ENCODE peak calls at places on chromosomes 4 and X, in seven cellular contexts. B is H1, H is IMR-90, Q is H9, J is mesenchymal stem cell, G is neuronal stem cell, W is mesendoderm. A is an unnamed sample.

GRCh38 chr4:56040842-56041241 is 92.1 kb downstream of the CEP135 start:
- DNase-seq in G (no peak), B (no peak), J (no peak), H (no peak), Q (no peak), W (no peak), A (no peak)

GRCh38 chrX:24023972-24024664 is 2.9 kb downstream of the KLHL15 start:
- DNase-seq in G (no peak), W (no peak), Q (no peak), J (peak; percentile 37), B (no peak), H (peak; percentile 23), A (no peak)

GRCh38 chr4:145540235-145540634 is 58.6 kb downstream of the SMAD1 start:
- DNase-seq in B (no peak), H (peak; percentile 51), W (no peak), Q (no peak), J (no peak), G (no peak), A (no peak)

GRCh38 chr4:153787156-153787555 is 1.7 kb downstream of the SFRP2 start:
- DNase-seq in W (no peak), Q (no peak), J (no peak), G (no peak), B (no peak), H (no peak), A (no peak)

GRCh38 chr4:149980941-149981340 is 97.3 kb upstream of the DCLK2 start:
- DNase-seq in Q (no peak), G (peak; percentile 44), J (peak; percentile 73), H (peak; percentile 65), W (peak; percentile 54), B (peak; percentile 13), A (peak; percentile 26)

GRCh38 chr4:69497081-69497480 is 1.4 kb upstream of the UGT2B4 start:
- DNase-seq in H (no peak), Q (no peak), G (no peak), J (peak; percentile 48), B (no peak), W (peak; percentile 27), A (no peak)

GRCh38 chr4:173014113-173014558 is 154.5 kb upstream of the GALNT7 start:
- DNase-seq in Q (peak; percentile 86), B (peak; percentile 47), H (peak; percentile 85), G (peak; percentile 54), J (peak; percentile 74), W (peak; percentile 93), A (no peak)

GRCh38 chr4:122776916-122777315 is 44.4 kb downstream of the BBS12 start:
- DNase-seq in W (no peak), Q (no peak), J (no peak), B (no peak), G (no peak), H (no peak), A (no peak)

GRCh38 chr4:186029731-186030421 is 39.1 kb upstream of the TLR3 start:
- DNase-seq in G (peak; percentile 80), J (peak; percentile 45), W (peak; percentile 34), H (peak; percentile 5), B (no peak), Q (no peak), A (no peak)

GRCh38 chrX:141652315-141652714 is 46.2 kb downstream of the SPANXD start:
- DNase-seq in H (no peak), W (no peak), J (no peak), G (no peak), Q (no peak), B (no peak), A (no peak)

GRCh38 chr4:101994247-101994775 is 203.8 kb downstream of the BANK1 start:
- DNase-seq in G (no peak), J (no peak), W (no peak), Q (no peak), B (no peak), H (no peak), A (no peak)

GRCh38 chr4:171981185-171981584 is 168.0 kb downstream of the GALNTL6 start:
- DNase-seq in G (no peak), J (no peak), Q (no peak), W (no peak), B (no peak), H (no peak), A (peak; percentile 78)

GRCh38 chrX:39556056-39556455 is 541.7 kb downstream of the BCOR start:
- DNase-seq in W (peak; percentile 22), B (no peak), J (no peak), H (no peak), Q (peak; percentile 36), G (no peak), A (no peak)

GRCh38 chrX:39563189-39563588 is 534.6 kb downstream of the BCOR start:
- DNase-seq in G (no peak), B (no peak), W (no peak), Q (no peak), H (no peak), J (no peak), A (peak; percentile 74)

GRCh38 chrX:39559229-39559628 is 538.5 kb downstream of the BCOR start:
- DNase-seq in J (no peak), G (no peak), Q (no peak), B (no peak), W (no peak), H (peak; percentile 4), A (no peak)

GRCh38 chrX:39564751-39565150 is 533.0 kb downstream of the BCOR start:
- DNase-seq in Q (no peak), J (no peak), B (no peak), H (no peak), G (no peak), W (peak; percentile 26), A (peak; percentile 46)

DNA sequence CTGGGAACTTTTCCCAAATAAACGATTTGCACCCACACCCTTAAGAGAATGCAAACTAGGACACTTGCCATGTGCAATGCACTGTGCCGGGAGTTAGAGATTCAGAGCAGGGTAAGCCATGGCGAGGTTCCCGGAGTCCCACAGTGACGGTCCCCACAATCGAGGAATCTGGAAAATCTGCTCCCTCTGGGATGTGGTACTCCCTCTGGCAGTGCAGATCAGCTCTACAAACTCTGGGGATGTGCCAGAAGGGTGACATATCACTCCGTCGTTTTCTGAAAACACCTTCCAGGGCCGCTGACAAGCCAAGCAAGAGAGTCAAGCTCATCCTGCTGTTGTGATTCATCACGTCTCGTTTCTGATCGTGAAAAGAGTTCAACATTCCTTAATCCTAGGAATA is 537.5 kb downstream of the BCOR start:
- DNase-seq in B (no peak), J (no peak), G (no peak), Q (no peak), W (no peak), H (no peak), A (no peak)
- H2AK5ac ChIP-seq in B (no peak overlapping the region), J (no peak overlapping the region), G (no peak overlapping the region), Q (no peak overlapping the region), W (no peak overlapping the region), H (no peak overlapping the region), A (no peak overlapping the region)

GRCh38 chrX:124275167-124275894 is 57.1 kb upstream of the TEX13D start:
- DNase-seq in W (no peak), H (no peak), B (no peak), Q (no peak), G (no peak), J (no peak), A (no peak)
- H2AK5ac ChIP-seq in W (no peak overlapping the region), H (no peak overlapping the region), B (no peak overlapping the region), Q (no peak overlapping the region), G (no peak overlapping the region), J (no peak overlapping the region), A (no peak overlapping the region)

GRCh38 chrX:53544936-53545335 is 110.8 kb upstream of the HSD17B10 start:
- DNase-seq in Q (no peak), B (no peak), J (no peak), G (no peak), H (no peak), W (peak; percentile 14), A (no peak)
- H2AK5ac ChIP-seq in Q (no peak overlapping the region), B (no peak overlapping the region), J (no peak overlapping the region), G (no peak overlapping the region), H (no peak overlapping the region), W (no peak overlapping the region), A (no peak overlapping the region)

GRCh38 chr4:129804458-129804981 is 708.6 kb downstream of the C4orf33 start:
- DNase-seq in G (no peak), W (peak; percentile 23), J (no peak), B (no peak), H (no peak), Q (no peak), A (no peak)

GRCh38 chr4:129806986-129807385 is 711.0 kb downstream of the C4orf33 start:
- DNase-seq in J (no peak), Q (no peak), B (no peak), W (no peak), H (no peak), G (no peak), A (peak; percentile 4)

DNA sequence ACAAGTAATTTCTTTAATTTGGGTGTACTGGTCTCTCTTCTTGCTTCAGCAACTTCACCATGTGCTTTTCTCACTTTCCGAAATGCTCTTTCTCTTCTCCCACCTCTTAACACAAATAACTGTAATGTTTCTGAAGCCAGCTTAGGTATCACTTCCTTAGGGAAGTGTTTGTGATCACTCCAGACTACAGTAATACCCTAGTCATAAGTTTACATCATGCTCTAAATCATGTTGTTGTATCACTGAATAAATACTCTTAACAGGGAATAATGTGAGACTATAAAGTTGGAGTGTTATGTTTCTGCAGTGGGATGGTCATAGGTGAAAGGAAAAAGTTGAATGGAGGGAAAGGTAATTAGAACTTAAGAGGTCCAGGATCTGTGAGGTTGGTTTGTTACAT is 712.3 kb downstream of the C4orf33 start:
- DNase-seq in W (no peak), J (no peak), G (no peak), H (no peak), B (no peak), Q (no peak), A (no peak)
- H2AK5ac ChIP-seq in W (no peak overlapping the region), J (no peak overlapping the region), G (no peak overlapping the region), H (no peak overlapping the region), B (no peak overlapping the region), Q (no peak overlapping the region), A (no peak overlapping the region)

DNA sequence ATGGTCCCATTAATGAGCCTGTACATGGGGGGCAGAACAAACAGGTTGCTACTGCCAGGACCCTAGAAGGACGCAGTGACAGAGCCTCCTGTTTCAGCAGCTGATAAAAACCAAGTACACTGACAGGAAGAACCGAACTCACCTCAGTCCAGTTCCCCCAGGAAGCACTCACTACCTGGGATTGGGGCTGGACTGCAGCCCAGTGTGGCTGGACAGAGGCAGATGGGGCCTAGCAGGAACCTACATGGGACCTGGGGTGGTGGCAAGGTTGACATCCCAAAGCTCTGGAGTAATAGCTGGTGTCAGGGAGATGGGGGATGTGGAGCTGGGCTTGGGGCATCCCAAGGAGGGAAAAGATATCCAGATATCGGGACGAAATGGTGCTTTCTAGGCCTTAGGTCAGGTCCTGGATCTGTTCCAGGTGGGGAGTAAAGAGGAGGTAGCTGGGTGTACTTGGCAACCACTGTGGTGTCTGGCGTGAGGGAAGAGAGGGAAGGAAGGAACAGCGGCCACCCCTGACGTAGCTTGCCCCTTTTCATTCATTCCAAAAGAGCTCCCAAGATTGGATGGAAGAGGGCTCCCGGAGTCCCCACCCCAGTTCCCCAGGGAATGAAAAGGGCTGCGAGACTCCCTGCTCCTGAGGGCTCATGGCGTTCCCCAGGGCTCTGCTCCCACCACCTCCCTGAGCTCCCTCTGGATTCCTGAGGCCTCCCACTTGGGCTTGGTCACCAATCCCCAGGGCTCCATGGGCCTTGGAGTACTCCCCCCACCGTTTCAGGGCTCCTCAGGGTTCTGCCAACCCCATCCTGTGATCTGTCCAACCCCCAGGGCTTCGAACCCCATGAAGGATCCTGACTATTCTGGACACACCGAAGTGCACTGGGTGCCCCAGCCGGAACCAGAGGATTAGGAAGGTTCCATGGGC is 4.5 kb downstream of the EMD start:
- DNase-seq in H (no peak), G (no peak), Q (no peak), W (no peak), J (no peak), B (no peak), A (no peak)
- H2AK5ac ChIP-seq in H (no peak overlapping the region), G (no peak overlapping the region), Q (no peak overlapping the region), W (no peak overlapping the region), J (no peak overlapping the region), B (peak overlapping the region; percentile 65), A (no peak overlapping the region)